ENCODE peak calls at places on chromosomes 3 and 15, in four cellular contexts. M, Y, V and O are unnamed samples.

GRCh38 chr15:62149729-62150128 is 15.4 kb downstream of the C2CD4B start:
- DNase-seq in M (no peak), Y (no peak), V (no peak), O (no peak)

GRCh38 chr3:154345422-154346122 is 21.3 kb upstream of the DHX36 start:
- DNase-seq in M (no peak), Y (no peak), V (no peak), O (no peak)

GRCh38 chr3:98519351-98519750 is 3.4 kb downstream of the CLDND1 start:
- DNase-seq in M (peak), Y (no peak), V (no peak), O (no peak)

GRCh38 chr3:141729240-141729639 is 8.9 kb upstream of the RNF7 start:
- DNase-seq in M (no peak), Y (no peak), V (no peak), O (no peak)

GRCh38 chr3:173111321-173111720 is 29.7 kb downstream of the SPATA16 start:
- DNase-seq in M (no peak), Y (no peak), V (no peak), O (no peak)

GRCh38 chr3:3998140-3998977 is 199.1 kb downstream of the LRRN1 start:
- DNase-seq in M (no peak), Y (no peak), V (no peak), O (peak)

GRCh38 chr15:101187820-101188516 is 63.9 kb downstream of the CHSY1 start:
- DNase-seq in M (peak), Y (no peak), V (no peak), O (peak)

GRCh38 chr15:65318870-65319356 is 14.4 kb downstream of the RNU5B-1 start:
- DNase-seq in M (peak), Y (peak), V (peak), O (peak)

GRCh38 chr15:37109952-37110630 is 9.7 kb upstream of the MEIS2 start:
- DNase-seq in M (no peak), Y (no peak), V (no peak), O (peak)

GRCh38 chr3:128459451-128459820 is 7.3 kb downstream of the DNAJB8 start:
- DNase-seq in M (no peak), Y (no peak), V (no peak), O (no peak)

GRCh38 chr15:88604972-88605506 is 16.1 kb upstream of the AEN start:
- DNase-seq in M (no peak), Y (no peak), V (no peak), O (no peak)

GRCh38 chr15:98567951-98568350 is 80.4 kb upstream of the IGF1R start:
- DNase-seq in M (no peak), Y (no peak), V (no peak), O (peak)

GRCh38 chr15:90002428-90002844 is 1.3 kb downstream of the ZNF710 start:
- DNase-seq in M (peak), Y (no peak), V (no peak), O (peak)

GRCh38 chr15:50315814-50316630 is 39.0 kb downstream of the GABPB1 start:
- DNase-seq in M (peak), Y (peak), V (no peak), O (peak)

GRCh38 chr3:10585945-10586344 is 80.6 kb upstream of the ATP2B2 start:
- DNase-seq in M (no peak), Y (no peak), V (no peak), O (no peak)

GRCh38 chr15:41809526-41810220 is 18.2 kb upstream of the JMJD7 start:
- DNase-seq in M (no peak), Y (no peak), V (no peak), O (no peak)

GRCh38 chr15:81279621-81280051 is 44.3 kb downstream of the STARD5 start:
- DNase-seq in M (no peak), Y (no peak), V (no peak), O (peak)

GRCh38 chr3:178507507-178508442 is 28.5 kb upstream of the KCNMB2 start:
- DNase-seq in M (no peak), Y (no peak), V (no peak), O (no peak)

GRCh38 chr3:111593666-111594065 is 1.5 kb downstream of the ZBED2 start:
- DNase-seq in M (no peak), Y (no peak), V (no peak), O (no peak)

GRCh38 chr3:60826511-60826910 is 424.7 kb downstream of the FHIT start:
- DNase-seq in M (no peak), Y (no peak), V (no peak), O (no peak)

GRCh38 chr3:76724075-76724474 is 315.8 kb upstream of the ROBO2 start:
- DNase-seq in M (no peak), Y (no peak), V (no peak), O (no peak)

GRCh38 chr3:65080432-65080831 is 392.6 kb upstream of the ADAMTS9 start:
- DNase-seq in M (no peak), Y (no peak), V (no peak), O (peak)

GRCh38 chr3:53056442-53056841 is 10.6 kb upstream of the SFMBT1 start:
- DNase-seq in M (peak), Y (no peak), V (no peak), O (peak)

GRCh38 chr3:107943860-107944543 is 146.8 kb downstream of the CD47 start:
- DNase-seq in M (peak), Y (no peak), V (no peak), O (peak)

GRCh38 chr3:13040381-13041074 is 32.7 kb downstream of the IQSEC1 start:
- DNase-seq in M (no peak), Y (no peak), V (no peak), O (no peak)

GRCh38 chr15:59830873-59831272 is 141.8 kb upstream of the BNIP2 start:
- DNase-seq in M (no peak), Y (peak), V (no peak), O (peak)

GRCh38 chr15:78415284-78415683 is 22.7 kb upstream of the IREB2 start:
- DNase-seq in M (no peak), Y (no peak), V (no peak), O (peak)

GRCh38 chr3:47781326-47781684 is 388 bp downstream of the SMARCC1 start:
- DNase-seq in M (no peak), Y (no peak), V (peak), O (no peak)